ENCODE peak calls at places on chromosomes 13 and 19, in four cellular contexts. U is CD8-positive, alpha-beta T cell; N is WERI-Rb-1; G is cardiac fibroblast. T is an unnamed sample.

GRCh38 chr13:113099142-113099541 is 6.4 kb upstream of the F7 start:
- DNase-seq in U (no peak), G (no peak), N (no peak), T (no peak)

GRCh38 chr19:3366104-3366760 is at the start of gene NFIC:
- DNase-seq in U (no peak), G (peak), N (peak), T (peak)

GRCh38 chr13:42883142-42883541 is 101.8 kb downstream of the FAM216B start:
- DNase-seq in G (peak), N (no peak), U (no peak), T (no peak)

GRCh38 chr13:110687736-110688135 is 18.2 kb downstream of the CARS2 start:
- DNase-seq in G (no peak), U (no peak), N (peak), T (no peak)

GRCh38 chr13:24617394-24618218 is 62.6 kb upstream of the ATP12A start:
- DNase-seq in G (no peak), N (no peak), U (no peak), T (no peak)

GRCh38 chr19:42613666-42614065 is 18.9 kb upstream of the CEACAM8 start:
- DNase-seq in G (no peak), U (no peak), N (no peak), T (no peak)

GRCh38 chr13:114015111-114015551 is 41.3 kb upstream of the C13orf46 start:
- DNase-seq in N (no peak), G (no peak), U (no peak), T (no peak)

GRCh38 chr13:51838235-51838846 is 6.6 kb downstream of the TMEM272 start:
- DNase-seq in U (no peak), G (peak), N (no peak), T (no peak)

GRCh38 chr19:43928820-43929219 is 6.3 kb downstream of the ZNF45 start:
- DNase-seq in G (no peak), N (no peak), U (no peak), T (no peak)

GRCh38 chr19:43936219-43936618 is 1.1 kb upstream of the ZNF45 start:
- DNase-seq in U (no peak), N (no peak), G (no peak), T (no peak)

GRCh38 chr19:43934985-43935708 is at the start of gene ZNF45:
- DNase-seq in G (peak), U (peak), N (peak), T (peak)

GRCh38 chr19:43939557-43940260 is 4.6 kb upstream of the ZNF45 start:
- DNase-seq in N (no peak), G (no peak), U (no peak), T (no peak)

DNA sequence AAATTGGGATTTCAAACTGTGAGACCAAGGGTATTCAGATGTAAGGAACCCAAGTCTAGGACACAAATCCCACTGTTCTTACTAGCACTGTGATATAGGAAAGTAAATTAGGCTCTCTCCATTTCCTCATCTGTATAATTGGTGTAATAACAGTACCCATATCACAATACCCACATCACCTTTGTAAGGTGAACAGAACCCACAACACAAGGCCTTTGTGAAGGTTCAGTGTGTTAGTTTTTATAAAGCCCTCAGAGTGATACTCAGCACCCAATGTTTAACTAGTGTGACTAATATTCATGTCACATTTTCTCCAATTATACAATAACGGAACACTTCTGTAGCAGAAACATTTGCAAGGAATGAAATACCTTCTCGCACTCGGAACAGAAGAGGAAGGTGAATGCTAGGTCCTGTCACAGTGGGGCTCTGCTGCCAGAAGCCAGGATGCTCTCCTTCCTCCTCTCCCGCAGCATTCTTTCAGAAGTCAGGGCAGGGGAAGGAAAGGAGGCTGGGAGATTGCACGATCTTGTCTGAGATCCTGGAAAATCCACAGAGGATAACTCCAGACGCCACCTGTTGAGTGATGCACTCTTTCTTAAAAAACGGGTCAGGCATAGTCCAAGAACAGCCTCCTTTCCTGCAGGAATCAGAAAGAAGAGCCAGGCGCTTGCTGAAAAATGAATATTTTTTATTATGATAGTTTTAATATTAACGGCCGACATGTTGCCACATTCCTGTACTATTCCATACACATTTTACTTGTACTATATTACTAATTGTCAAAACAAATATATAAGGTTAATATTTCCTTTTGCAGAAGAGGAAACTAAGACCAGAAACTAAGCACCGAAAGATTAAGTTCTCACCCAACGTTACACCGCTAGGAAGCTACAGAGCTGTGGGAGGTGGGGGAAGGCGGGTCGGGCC is 762 bp downstream of the ZNF45 start:
- DNase-seq in N (no peak), G (peak), U (no peak), T (no peak)
- TF ChIP-seq CTCF in N (peak), G (no peak), U (no peak), T (no peak)

DNA sequence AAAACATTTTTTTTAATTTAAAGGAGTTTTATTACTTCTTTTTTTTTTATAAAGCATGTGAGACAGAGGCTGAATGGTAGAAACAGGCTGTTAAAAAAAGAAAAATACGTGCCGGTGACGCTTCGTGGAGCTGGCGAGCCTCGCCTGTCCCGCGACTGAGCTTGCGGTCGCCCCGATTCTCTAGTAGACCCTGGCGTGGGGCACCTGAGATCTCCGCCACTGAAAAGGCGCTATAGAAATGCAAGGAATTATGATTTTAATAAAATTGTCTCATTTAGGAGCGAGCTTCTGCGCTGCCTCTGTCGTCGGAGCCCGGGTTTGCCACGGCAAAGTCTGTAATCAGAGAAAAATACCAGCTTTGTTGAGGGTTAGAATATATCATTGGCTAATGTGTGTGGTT is 18.4 kb downstream of the NFIX start:
- DNase-seq in G (no peak), U (no peak), N (no peak), T (no peak)
- TF ChIP-seq CTCF in G (no peak), U (no peak), N (no peak), T (no peak)

DNA sequence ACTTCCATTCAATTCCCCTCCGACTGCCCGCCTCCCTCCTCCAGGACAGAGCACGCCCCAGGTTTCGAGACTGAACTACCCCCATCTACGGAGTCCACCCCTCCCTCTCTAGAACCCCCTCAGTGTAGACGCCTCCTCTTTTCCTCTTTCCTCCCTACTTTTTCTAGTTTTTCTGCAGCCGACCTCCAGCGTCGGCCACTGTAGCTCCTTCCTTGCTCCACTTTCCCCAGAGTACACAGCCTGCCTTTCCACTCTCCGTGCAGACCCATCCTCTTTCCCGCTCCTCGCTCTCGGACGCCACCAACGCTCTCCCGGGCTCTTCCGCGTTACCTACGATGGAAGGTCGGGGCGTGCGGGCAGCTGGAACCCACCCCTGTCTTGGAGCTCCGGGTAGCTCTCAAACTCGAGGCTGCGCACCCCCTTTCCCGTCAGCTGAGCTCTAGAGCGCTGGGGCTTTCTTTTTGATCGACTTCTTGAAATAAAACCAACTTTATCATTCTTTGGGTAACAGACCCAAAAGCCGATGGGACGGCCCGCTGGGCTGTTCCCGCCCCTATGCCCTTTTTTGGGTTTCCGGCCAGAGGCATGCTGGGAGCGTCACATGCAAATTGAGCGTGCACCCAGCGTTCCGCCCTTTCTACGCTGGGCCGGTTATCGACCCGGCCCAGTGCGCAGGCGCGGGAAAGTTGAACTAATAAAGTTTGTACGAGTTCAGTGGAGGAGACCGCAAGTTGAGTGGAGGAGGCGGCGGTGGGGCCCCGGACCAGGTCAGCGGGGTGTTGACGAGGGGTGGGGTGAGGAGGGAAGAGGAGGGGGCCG is at the start of the genes BCL2L12 and IRF3:
- DNase-seq in G (peak), U (peak), N (peak), T (peak)
- TF ChIP-seq CTCF in G (no peak), U (no peak), N (no peak), T (no peak)

GRCh38 chr13:49791214-49791752 is 1.2 kb downstream of the KPNA3 start:
- DNase-seq in U (no peak), G (peak), N (peak), T (no peak)
- TF ChIP-seq CTCF in U (no peak), G (no peak), N (peak), T (no peak)

GRCh38 chr13:23159587-23160240 is 21.1 kb upstream of the SGCG start:
- DNase-seq in U (no peak), G (no peak), N (no peak), T (no peak)
- TF ChIP-seq CTCF in U (no peak), G (no peak), N (no peak), T (peak)

DNA sequence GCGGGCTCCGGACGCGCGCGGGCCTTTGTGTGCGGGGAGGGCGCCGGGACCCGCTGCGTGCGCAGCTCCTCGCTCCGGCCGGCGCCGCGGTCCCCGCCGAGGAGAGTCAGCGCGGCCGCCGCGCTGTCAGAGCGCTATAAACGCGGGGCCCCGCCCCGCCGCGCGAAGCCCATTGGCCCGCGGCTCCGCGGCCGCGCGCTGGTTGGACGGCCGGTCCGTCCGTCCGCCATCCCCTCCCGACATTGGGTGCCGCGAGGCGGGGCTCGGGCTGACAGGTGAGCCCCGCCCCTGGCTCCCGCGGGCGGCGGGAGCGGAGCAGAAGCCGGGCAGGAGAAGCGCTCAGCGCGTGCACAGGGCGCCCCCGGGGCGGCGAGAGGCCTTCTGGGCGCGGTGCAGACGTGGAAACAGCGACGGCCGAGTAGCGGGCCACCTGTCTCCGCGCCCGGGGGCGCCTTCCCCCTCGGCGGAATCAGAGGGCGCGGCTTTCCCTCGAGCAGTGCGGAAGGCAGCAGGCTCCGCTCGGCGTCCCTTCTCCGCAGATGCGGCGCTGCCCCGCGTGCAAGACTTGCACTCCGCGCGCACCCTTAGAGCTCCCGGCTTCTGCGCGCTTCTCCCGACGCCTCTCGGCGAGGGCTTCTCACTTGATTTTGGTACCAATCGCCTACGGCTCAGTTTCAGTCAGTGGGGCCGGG is at the start of gene EFNB2:
- DNase-seq in U (peak), G (peak), N (peak), T (peak)
- TF ChIP-seq CTCF in U (no peak), G (no peak), N (peak), T (no peak)

GRCh38 chr19:11363881-11364280 is 8.6 kb downstream of the PLPPR2 start:
- DNase-seq in G (no peak), N (no peak), U (no peak), T (no peak)

GRCh38 chr19:11364296-11364904 is 9.2 kb downstream of the PLPPR2 start:
- DNase-seq in N (no peak), G (no peak), U (no peak), T (no peak)

GRCh38 chr19:11359421-11359820 is 4.2 kb downstream of the PLPPR2 start:
- DNase-seq in U (no peak), N (no peak), G (no peak), T (no peak)

GRCh38 chr19:11361771-11362731 is 6.8 kb downstream of the PLPPR2 start:
- DNase-seq in N (no peak), U (no peak), G (no peak), T (no peak)

GRCh38 chr19:11361037-11361770 is 6.0 kb downstream of the PLPPR2 start:
- DNase-seq in G (no peak), U (no peak), N (peak), T (no peak)
- TF ChIP-seq CTCF in G (no peak), U (no peak), N (no peak), T (no peak)